ENCODE peak calls at places on chromosomes 5 and 9, in four cellular contexts. Z, M, F and J are unnamed samples.

GRCh38 chr5:79938468-79938867 is 52.6 kb downstream of the MTX3 start:
- DNase-seq in Z (no peak), M (no peak), F (no peak), J (no peak)

GRCh38 chr5:10556893-10557746 is 6.8 kb upstream of the ANKRD33B start:
- DNase-seq in Z (no peak), M (no peak), F (no peak), J (peak)

GRCh38 chr5:132526290-132526973 is 16.9 kb downstream of the IL5 start:
- DNase-seq in Z (peak), M (peak), F (peak), J (peak)

GRCh38 chr9:126412945-126413344 is 86.3 kb downstream of the MVB12B start:
- DNase-seq in Z (no peak), M (no peak), F (no peak), J (no peak)

GRCh38 chr5:158121678-158122077 is 262.7 kb upstream of the CLINT1 start:
- DNase-seq in Z (no peak), M (no peak), F (no peak), J (no peak)

GRCh38 chr5:151058891-151059611 is 21.8 kb downstream of the TNIP1 start:
- DNase-seq in Z (no peak), M (no peak), F (peak), J (no peak)

GRCh38 chr9:108762348-108763055 is 93.3 kb downstream of the ACTL7B start:
- DNase-seq in Z (no peak), M (no peak), F (no peak), J (no peak)

GRCh38 chr9:136759436-136760325 is 1.6 kb upstream of the LCN8 start:
- DNase-seq in Z (no peak), M (no peak), F (peak), J (no peak)

GRCh38 chr5:164504141-164504772 is 998.8 kb downstream of the MAT2B start:
- DNase-seq in Z (peak), M (peak), F (peak), J (peak)

GRCh38 chr9:3732077-3733038 is 206.6 kb upstream of the RFX3 start:
- DNase-seq in Z (peak), M (peak), F (peak), J (peak)

GRCh38 chr9:121650220-121651013 is 1.0 kb upstream of the DAB2IP start:
- DNase-seq in Z (no peak), M (peak), F (peak), J (peak)

GRCh38 chr5:10324519-10325370 is 17.0 kb upstream of the CMBL start:
- DNase-seq in Z (no peak), M (no peak), F (no peak), J (no peak)

GRCh38 chr5:127556609-127557348 is 39.3 kb downstream of the PRRC1 start:
- DNase-seq in Z (no peak), M (no peak), F (no peak), J (no peak)

GRCh38 chr9:105693435-105694275 is 686 bp upstream of the TMEM38B start:
- DNase-seq in Z (no peak), M (peak), F (no peak), J (peak)